ENCODE peak calls at places on chromosomes 5 and 9, in seven cellular contexts. One of them, this sample, is unnamed.

GRCh38 chr9:21688108-21689102 is 114.0 kb upstream of the MTAP start:
- DNase-seq in T-helper 1 cell: no peak
- DNase-seq in left ventricle myocardium inferior: no peak
- DNase-seq in M059J: peak
- DNase-seq in activated CD8-positive, alpha-beta memory T cell treated with anti-CD3 and anti-CD28 coated beads, Interleukin-2, amount 50 U/mL, for 48 hours: no peak
- DNase-seq in SK-N-SH: no peak
- DNase-seq in Daoy: no peak
- DNase-seq in this sample: no peak

GRCh38 chr5:88690619-88691560 is 192.1 kb downstream of the MEF2C start:
- DNase-seq in left ventricle myocardium inferior: peak
- DNase-seq in T-helper 1 cell: peak
- DNase-seq in SK-N-SH: peak
- DNase-seq in Daoy: peak
- DNase-seq in M059J: peak
- DNase-seq in activated CD8-positive, alpha-beta memory T cell treated with anti-CD3 and anti-CD28 coated beads, Interleukin-2, amount 50 U/mL, for 48 hours: peak
- DNase-seq in this sample: no peak

GRCh38 chr5:131720714-131721113 is 76.1 kb downstream of the FNIP1 start:
- DNase-seq in Daoy: no peak
- DNase-seq in left ventricle myocardium inferior: no peak
- DNase-seq in activated CD8-positive, alpha-beta memory T cell treated with anti-CD3 and anti-CD28 coated beads, Interleukin-2, amount 50 U/mL, for 48 hours: no peak
- DNase-seq in SK-N-SH: no peak
- DNase-seq in T-helper 1 cell: no peak
- DNase-seq in M059J: peak
- DNase-seq in this sample: no peak

GRCh38 chr5:132962429-132962928 is 955 bp downstream of the AFF4 start:
- DNase-seq in left ventricle myocardium inferior: no peak
- DNase-seq in activated CD8-positive, alpha-beta memory T cell treated with anti-CD3 and anti-CD28 coated beads, Interleukin-2, amount 50 U/mL, for 48 hours: no peak
- DNase-seq in M059J: peak
- DNase-seq in SK-N-SH: peak
- DNase-seq in Daoy: peak
- DNase-seq in T-helper 1 cell: no peak
- DNase-seq in this sample: peak

GRCh38 chr9:3956081-3956701 is 343.7 kb downstream of the GLIS3 start:
- DNase-seq in T-helper 1 cell: no peak
- DNase-seq in M059J: no peak
- DNase-seq in activated CD8-positive, alpha-beta memory T cell treated with anti-CD3 and anti-CD28 coated beads, Interleukin-2, amount 50 U/mL, for 48 hours: no peak
- DNase-seq in SK-N-SH: no peak
- DNase-seq in Daoy: no peak
- DNase-seq in left ventricle myocardium inferior: no peak
- DNase-seq in this sample: no peak

GRCh38 chr5:38497946-38498345 is 58.5 kb downstream of the LIFR start:
- DNase-seq in M059J: peak
- DNase-seq in SK-N-SH: no peak
- DNase-seq in T-helper 1 cell: no peak
- DNase-seq in left ventricle myocardium inferior: no peak
- DNase-seq in activated CD8-positive, alpha-beta memory T cell treated with anti-CD3 and anti-CD28 coated beads, Interleukin-2, amount 50 U/mL, for 48 hours: no peak
- DNase-seq in Daoy: peak
- DNase-seq in this sample: no peak

GRCh38 chr5:133873936-133874585 is 94.4 kb downstream of the C5orf15 start:
- DNase-seq in activated CD8-positive, alpha-beta memory T cell treated with anti-CD3 and anti-CD28 coated beads, Interleukin-2, amount 50 U/mL, for 48 hours: no peak
- DNase-seq in T-helper 1 cell: no peak
- DNase-seq in SK-N-SH: no peak
- DNase-seq in left ventricle myocardium inferior: no peak
- DNase-seq in Daoy: no peak
- DNase-seq in M059J: no peak
- DNase-seq in this sample: no peak

GRCh38 chr9:76649894-76650293 is 114.3 kb upstream of the PCA3 start:
- DNase-seq in M059J: no peak
- DNase-seq in T-helper 1 cell: no peak
- DNase-seq in activated CD8-positive, alpha-beta memory T cell treated with anti-CD3 and anti-CD28 coated beads, Interleukin-2, amount 50 U/mL, for 48 hours: no peak
- DNase-seq in left ventricle myocardium inferior: no peak
- DNase-seq in Daoy: no peak
- DNase-seq in SK-N-SH: no peak
- DNase-seq in this sample: no peak

GRCh38 chr9:35774907-35775635 is 16.3 kb upstream of the NPR2 start:
- DNase-seq in T-helper 1 cell: no peak
- DNase-seq in activated CD8-positive, alpha-beta memory T cell treated with anti-CD3 and anti-CD28 coated beads, Interleukin-2, amount 50 U/mL, for 48 hours: no peak
- DNase-seq in Daoy: no peak
- DNase-seq in SK-N-SH: no peak
- DNase-seq in M059J: no peak
- DNase-seq in left ventricle myocardium inferior: no peak
- DNase-seq in this sample: no peak

GRCh38 chr5:127746756-127747155 is 43.6 kb downstream of the CCDC192 start:
- DNase-seq in M059J: peak
- DNase-seq in Daoy: no peak
- DNase-seq in SK-N-SH: peak
- DNase-seq in activated CD8-positive, alpha-beta memory T cell treated with anti-CD3 and anti-CD28 coated beads, Interleukin-2, amount 50 U/mL, for 48 hours: no peak
- DNase-seq in T-helper 1 cell: no peak
- DNase-seq in left ventricle myocardium inferior: no peak
- DNase-seq in this sample: no peak

GRCh38 chr5:159337291-159337974 is 7.1 kb upstream of the IL12B start:
- DNase-seq in SK-N-SH: no peak
- DNase-seq in M059J: peak
- DNase-seq in T-helper 1 cell: no peak
- DNase-seq in Daoy: peak
- DNase-seq in left ventricle myocardium inferior: no peak
- DNase-seq in activated CD8-positive, alpha-beta memory T cell treated with anti-CD3 and anti-CD28 coated beads, Interleukin-2, amount 50 U/mL, for 48 hours: no peak
- DNase-seq in this sample: no peak